ENCODE peak calls at places on chromosomes 6 and 20, in five cellular contexts. W is neuronal stem cell, K is IMR-90, V is H9, M is mesenchymal stem cell. G is an unnamed sample.

GRCh38 chr20:46872315-46873211 is 22.1 kb upstream of the EYA2 start:
- DNase-seq in W (no peak), K (peak; percentile 72), V (no peak), M (no peak), G (no peak)

GRCh38 chr6:16803294-16804006 is 42.2 kb upstream of the ATXN1 start:
- DNase-seq in W (no peak), K (peak; percentile 82), V (peak; percentile 94), M (peak; percentile 60), G (peak; percentile 97)

GRCh38 chr6:6998194-6998569 is 109.6 kb upstream of the RREB1 start:
- DNase-seq in W (no peak), K (no peak), V (no peak), M (peak; percentile 3), G (peak; percentile 35)

GRCh38 chr20:47273591-47274235 is 82.8 kb downstream of the ZMYND8 start:
- DNase-seq in W (no peak), K (peak; percentile 34), V (no peak), M (peak; percentile 52), G (no peak)

GRCh38 chr6:121800047-121800446 is 364.6 kb downstream of the GJA1 start:
- DNase-seq in W (no peak), K (peak; percentile 60), V (no peak), M (no peak), G (no peak)

GRCh38 chr20:23248524-23248923 is 102.1 kb upstream of the NXT1 start:
- DNase-seq in W (no peak), K (no peak), V (no peak), M (peak; percentile 27), G (no peak)

GRCh38 chr6:1858191-1858590 is 248.5 kb downstream of the FOXC1 start:
- DNase-seq in W (no peak), K (no peak), V (no peak), M (no peak), G (no peak)

GRCh38 chr6:170453586-170454511 is 99.3 kb downstream of the PSMB1 start:
- DNase-seq in W (no peak), K (no peak), V (no peak), M (no peak), G (no peak)

GRCh38 chr20:12824353-12824752 is 184.4 kb upstream of the SPTLC3 start:
- DNase-seq in W (no peak), K (no peak), V (no peak), M (no peak), G (no peak)

GRCh38 chr20:37234254-37234581 is 27.4 kb downstream of the GHRH start:
- DNase-seq in W (no peak), K (no peak), V (no peak), M (no peak), G (no peak)

GRCh38 chr6:56932891-56933473 is 21.9 kb upstream of the BEND6 start:
- DNase-seq in W (no peak), K (no peak), V (no peak), M (no peak), G (no peak)

GRCh38 chr6:112372213-112372806 is 25.2 kb downstream of the RFPL4B start:
- DNase-seq in W (no peak), K (peak; percentile 46), V (no peak), M (peak; percentile 24), G (peak; percentile 8)

GRCh38 chr6:45479834-45480696 is 102.3 kb upstream of the SUPT3H start:
- DNase-seq in W (no peak), K (peak; percentile 88), V (no peak), M (peak; percentile 96), G (no peak)

GRCh38 chr20:34164569-34164968 is 52.5 kb upstream of the EIF2S2 start:
- DNase-seq in W (no peak), K (no peak), V (no peak), M (no peak), G (no peak)

GRCh38 chr20:3233131-3233990 is 5.6 kb downstream of the SLC4A11 start:
- DNase-seq in W (no peak), K (no peak), V (no peak), M (no peak), G (no peak)

GRCh38 chr20:18057106-18057993 is at the start of gene OVOL2:
- DNase-seq in W (no peak), K (no peak), V (peak; percentile 88), M (no peak), G (peak; percentile 91)

GRCh38 chr6:114304304-114304887 is 38.4 kb downstream of the HS3ST5 start:
- DNase-seq in W (no peak), K (peak; percentile 24), V (no peak), M (peak; percentile 15), G (no peak)

GRCh38 chr6:39366875-39367618 is 44.5 kb upstream of the KCNK16 start:
- DNase-seq in W (no peak), K (no peak), V (no peak), M (peak; percentile 36), G (peak; percentile 62)

DNA sequence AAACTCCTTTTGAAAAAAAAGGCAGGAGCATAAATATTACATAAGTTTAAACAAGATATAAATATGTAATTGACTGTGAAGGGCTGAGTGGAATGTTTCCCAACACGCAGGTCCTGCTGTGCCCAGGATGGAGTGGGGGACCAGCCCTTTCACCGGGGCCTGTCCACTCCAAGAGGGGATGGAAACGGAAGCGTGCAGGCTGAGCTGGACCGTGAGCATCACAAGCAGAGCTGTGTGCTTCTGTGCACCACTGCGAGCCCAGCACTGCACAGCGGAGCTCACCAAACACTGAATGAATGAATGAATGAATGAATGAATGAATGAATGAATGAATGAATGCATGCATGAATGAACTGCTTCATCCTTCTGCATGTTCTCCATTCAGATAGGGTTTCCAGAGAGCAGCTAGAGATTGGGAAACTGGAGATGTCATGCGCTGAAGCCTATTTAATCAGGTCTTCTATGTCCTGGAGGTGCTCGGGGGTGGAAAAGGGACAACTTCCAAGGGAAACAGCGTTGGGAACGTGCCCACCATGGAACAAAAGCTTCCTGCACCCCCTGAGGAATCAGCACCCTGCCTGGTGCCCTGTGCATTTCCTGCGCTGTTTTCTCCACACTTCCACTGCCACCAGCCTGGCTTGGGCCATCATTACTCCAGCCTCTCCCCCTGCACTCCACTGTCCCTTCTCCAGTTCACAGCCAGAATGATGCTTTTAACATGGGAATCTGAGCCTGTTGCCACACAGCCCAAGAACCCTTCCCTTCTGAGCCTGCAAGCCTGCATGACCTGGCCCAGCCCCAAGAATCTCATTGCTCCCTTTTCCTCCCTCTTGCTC is 157.6 kb downstream of the ANKRD60 start:
- DNase-seq in W (no peak), K (no peak), V (no peak), M (no peak), G (no peak)
- H3K27me3 ChIP-seq in W (no peaks in the 10 kb centered on the region), K (no peaks in the 10 kb centered on the region), V (no peaks in the 10 kb centered on the region), M (no peaks in the 10 kb centered on the region), G (no peaks in the 10 kb centered on the region)

DNA sequence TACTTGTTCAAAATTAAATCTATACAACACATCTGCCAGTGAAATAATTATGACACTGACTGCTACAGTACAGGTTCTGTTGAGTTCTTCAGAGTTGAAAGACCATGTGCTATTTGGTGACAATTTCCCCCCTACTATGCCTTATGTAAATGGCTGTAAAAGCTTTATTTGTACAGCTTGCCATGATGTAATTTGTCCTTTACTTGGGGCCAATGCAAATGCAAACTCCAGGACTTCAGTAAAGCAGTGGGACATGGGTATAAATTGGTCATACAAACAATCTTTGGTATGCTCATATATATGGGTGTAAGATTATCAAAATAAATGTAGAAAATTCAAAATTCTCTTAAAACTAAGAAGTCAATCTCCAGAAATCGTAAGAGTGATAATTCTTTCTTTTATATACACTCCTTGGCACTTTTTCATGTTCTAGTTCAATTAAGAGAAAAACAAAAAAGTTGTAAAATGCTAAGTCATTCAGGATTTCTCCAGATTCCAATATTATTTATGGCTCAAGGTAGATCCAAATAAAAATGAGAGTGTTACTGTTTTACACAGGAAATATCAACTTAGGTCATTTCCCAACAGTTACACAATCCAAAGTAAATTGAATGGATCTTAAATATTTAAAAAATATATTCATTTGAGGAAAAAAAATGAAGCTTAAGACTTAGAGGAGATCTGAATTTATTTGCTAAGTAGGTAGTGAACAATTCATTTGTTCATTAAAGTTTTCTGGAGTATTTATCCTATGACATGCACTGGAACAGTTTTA is 1310.5 kb upstream of the CITED2 start:
- DNase-seq in W (no peak), K (no peak), V (no peak), M (no peak), G (no peak)
- H3K4me1 ChIP-seq in W (no peaks in the 10 kb centered on the region), K (no peaks in the 10 kb centered on the region), V (no peaks in the 10 kb centered on the region), M (no peaks in the 10 kb centered on the region), G (no peaks in the 10 kb centered on the region)

DNA sequence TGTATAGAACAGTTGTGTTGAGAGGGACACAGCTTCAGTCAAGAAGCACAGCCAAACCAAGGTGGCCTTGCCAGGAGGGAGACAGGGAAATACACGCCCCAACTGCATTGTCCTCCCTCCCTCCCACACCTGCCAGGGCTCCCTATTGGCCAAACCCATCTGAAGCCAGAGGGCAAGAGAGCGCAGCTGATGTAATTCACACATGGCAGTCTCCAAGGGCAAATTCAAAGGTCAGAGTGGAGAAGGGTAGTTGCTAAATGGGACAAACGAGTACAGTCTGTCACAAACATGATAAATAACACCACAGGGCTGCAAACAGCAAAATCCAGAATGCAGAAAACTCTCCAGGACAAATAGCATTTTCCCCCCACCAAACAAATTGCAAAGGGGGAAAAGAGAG is 23.2 kb upstream of the PPP1R16B start:
- DNase-seq in W (no peak), K (no peak), V (no peak), M (no peak), G (no peak)
- H2BK15ac ChIP-seq in W (no peak overlapping the region), K (no peak overlapping the region), V (no peak overlapping the region), M (no peak overlapping the region), G (no peak overlapping the region)

DNA sequence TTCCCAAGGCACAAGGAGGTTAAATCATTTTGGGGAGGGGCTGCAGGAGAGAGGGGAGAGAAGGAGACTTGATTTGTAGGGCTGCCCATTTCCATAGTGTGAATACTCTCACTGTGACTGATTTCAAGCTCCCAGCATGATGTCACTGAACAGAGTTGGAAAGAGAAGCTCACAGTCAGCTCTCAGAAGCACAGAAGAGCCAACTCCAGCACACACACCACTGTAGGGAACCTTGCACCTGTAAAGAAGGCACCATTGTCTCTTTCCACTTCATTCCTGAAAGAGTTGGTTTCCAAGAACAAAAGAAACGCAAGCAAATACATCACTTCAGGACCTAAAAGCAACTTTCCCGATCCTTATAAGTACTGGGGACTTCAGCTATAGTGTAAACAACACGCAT is 12.7 kb upstream of the STK35 start:
- DNase-seq in W (no peak), K (no peak), V (no peak), M (no peak), G (no peak)
- H3K27me3 ChIP-seq in W (peaks cover 19% of the 10 kb centered on the region), K (peaks cover 36% of the 10 kb centered on the region), V (no peaks in the 10 kb centered on the region), M (peaks cover 27% of the 10 kb centered on the region), G (no peaks in the 10 kb centered on the region)